ENCODE peak calls at places on chromosomes 7 and 10, in ten cellular contexts. G is fibroblast of lung, S is lung, A is brain microvascular endothelial cell, F is NCI-H446, X is NCI-H82, E is dorsolateral prefrontal cortex, J is suprapubic skin, N is HTR-8/SVneo, H is RKO. I is an unnamed sample.

GRCh38 chr10:78524941-78525340 is 491.3 kb downstream of the RPS24 start:
- DNase-seq in N (no peak), J (no peak), H (no peak), S (no peak), G (no peak), E (no peak), A (no peak), F (no peak), X (peak), I (no peak)

GRCh38 chr10:86536294-86536861 is 14.8 kb upstream of the WAPL start:
- DNase-seq in N (no peak), F (no peak), H (no peak), G (no peak), S (no peak), E (no peak), J (no peak), X (no peak), A (no peak), I (no peak)

GRCh38 chr10:115921795-115922194 is 351.2 kb downstream of the GFRA1 start:
- DNase-seq in G (peak), N (no peak), E (no peak), J (no peak), A (peak), S (no peak), H (peak), X (no peak), F (no peak), I (no peak)

GRCh38 chr10:10870523-10871241 is 147.0 kb upstream of the CELF2 start:
- DNase-seq in H (no peak), N (no peak), E (no peak), J (no peak), X (no peak), G (no peak), F (no peak), S (no peak), A (no peak), I (no peak)

GRCh38 chr10:112175409-112175808 is 8.2 kb downstream of the GPAM start:
- DNase-seq in G (no peak), E (no peak), S (no peak), A (no peak), J (no peak), F (no peak), N (no peak), H (no peak), X (no peak), I (no peak)

GRCh38 chr10:69649771-69650550 is 19.9 kb downstream of the FAM241B start:
- DNase-seq in A (no peak), N (no peak), S (no peak), J (no peak), G (no peak), E (no peak), H (no peak), X (no peak), F (no peak), I (no peak)

GRCh38 chr7:18700147-18700546 is 204.6 kb downstream of the HDAC9 start:
- DNase-seq in N (no peak), E (no peak), F (no peak), H (peak), J (no peak), G (no peak), X (peak), A (no peak), S (no peak), I (peak)

GRCh38 chr7:54544356-54545240 is 2.4 kb downstream of the VSTM2A start:
- DNase-seq in J (no peak), E (peak), H (no peak), N (no peak), A (no peak), F (no peak), S (no peak), G (no peak), X (peak), I (no peak)

GRCh38 chr7:34438436-34438835 is 219.6 kb upstream of the NPSR1 start:
- DNase-seq in E (no peak), S (no peak), H (no peak), A (no peak), F (no peak), G (no peak), X (no peak), N (no peak), J (no peak), I (no peak)

GRCh38 chr7:73570521-73570920 is 7.9 kb downstream of the TBL2 start:
- DNase-seq in J (no peak), S (no peak), G (no peak), X (no peak), E (no peak), A (no peak), N (no peak), H (no peak), F (no peak), I (no peak)

GRCh38 chr7:739455-739963 is 12.4 kb upstream of the PRKAR1B start:
- DNase-seq in A (no peak), N (no peak), J (no peak), H (no peak), F (no peak), S (no peak), X (no peak), G (no peak), E (no peak), I (no peak)

GRCh38 chr10:49010295-49010694 is 70.7 kb upstream of the LRRC18 start:
- DNase-seq in X (no peak), E (no peak), A (no peak), N (no peak), H (no peak), G (no peak), J (no peak), S (no peak), F (no peak), I (no peak)

GRCh38 chr7:141320287-141320686 is 230.9 kb upstream of the AGK start:
- DNase-seq in A (no peak), J (no peak), E (no peak), H (peak), N (no peak), G (no peak), S (no peak), F (no peak), X (no peak), I (no peak)

GRCh38 chr10:105063796-105064195 is 422.7 kb downstream of the SORCS3 start:
- DNase-seq in G (peak), H (peak), S (no peak), J (no peak), X (peak), F (peak), A (no peak), N (no peak), E (peak), I (peak)

GRCh38 chr10:97320480-97321031 is 1.5 kb downstream of the FRAT1 start:
- DNase-seq in N (no peak), S (peak), X (no peak), G (no peak), F (no peak), H (no peak), E (peak), J (no peak), A (no peak), I (no peak)

GRCh38 chr7:77651544-77652162 is 44.6 kb upstream of the RSBN1L start:
- DNase-seq in X (peak), E (no peak), F (no peak), G (peak), N (peak), S (no peak), J (no peak), H (peak), A (peak), I (peak)

GRCh38 chr7:37531225-37531624 is 82.6 kb upstream of the ELMO1 start:
- DNase-seq in N (no peak), G (no peak), X (peak), E (no peak), A (no peak), H (no peak), S (no peak), J (no peak), F (no peak), I (no peak)

GRCh38 chr7:22110227-22110839 is 164.6 kb upstream of the CDCA7L start:
- DNase-seq in H (peak), N (peak), G (peak), S (peak), E (peak), J (no peak), F (peak), A (peak), X (peak), I (peak)

GRCh38 chr7:105802611-105803520 is 73.5 kb downstream of the ATXN7L1 start:
- DNase-seq in X (no peak), H (no peak), A (no peak), E (no peak), N (no peak), G (no peak), F (no peak), J (no peak), S (no peak), I (no peak)

GRCh38 chr10:63711361-63711760 is 190.2 kb downstream of the REEP3 start:
- DNase-seq in H (no peak), S (no peak), X (peak), N (no peak), J (no peak), G (peak), F (no peak), A (no peak), E (no peak), I (no peak)

GRCh38 chr7:121547341-121548092 is 151.4 kb upstream of the FAM3C start:
- DNase-seq in S (no peak), G (peak), J (no peak), F (peak), A (peak), N (peak), E (no peak), X (peak), H (peak), I (peak)

GRCh38 chr7:100612730-100613446 is 548 bp downstream of the MOSPD3 start:
- DNase-seq in S (no peak), X (peak), H (peak), F (no peak), A (no peak), J (no peak), N (no peak), G (no peak), E (no peak), I (no peak)

GRCh38 chr7:137953043-137953691 is 48.7 kb downstream of the CREB3L2 start:
- DNase-seq in S (no peak), H (no peak), E (no peak), X (peak), N (no peak), F (no peak), G (peak), J (no peak), A (no peak), I (no peak)

GRCh38 chr10:33333260-33334169 is 952 bp downstream of the NRP1 start:
- DNase-seq in E (no peak), N (no peak), X (no peak), J (no peak), F (no peak), H (peak), S (no peak), G (peak), A (peak), I (no peak)

GRCh38 chr7:9250876-9251275 is 817.5 kb downstream of the NXPH1 start:
- DNase-seq in S (no peak), J (no peak), A (no peak), F (no peak), N (no peak), G (no peak), H (no peak), X (peak), E (no peak), I (no peak)

GRCh38 chr10:87500646-87501048 is 4.0 kb upstream of the MINPP1 start:
- DNase-seq in S (no peak), E (no peak), J (no peak), X (peak), F (no peak), G (no peak), H (no peak), A (no peak), N (no peak), I (no peak)

GRCh38 chr7:113561446-113561845 is 357.4 kb downstream of the PPP1R3A start:
- DNase-seq in E (no peak), G (peak), X (no peak), F (no peak), J (no peak), N (no peak), S (no peak), H (no peak), A (peak), I (no peak)

GRCh38 chr7:7181519-7182155 is 707 bp upstream of the C1GALT1 start:
- DNase-seq in E (no peak), N (peak), H (peak), F (no peak), G (peak), S (peak), A (no peak), J (no peak), X (peak), I (peak)

GRCh38 chr10:133161486-133162051 is 1.6 kb downstream of the KNDC1 start:
- DNase-seq in A (no peak), F (no peak), N (no peak), E (no peak), X (no peak), J (peak), S (no peak), H (no peak), G (no peak), I (no peak)

GRCh38 chr7:44395067-44395466 is 69.7 kb upstream of the CAMK2B start:
- DNase-seq in S (no peak), X (no peak), F (no peak), N (no peak), H (no peak), G (no peak), A (no peak), J (no peak), E (no peak), I (no peak)

GRCh38 chr7:74371381-74372059 is 82.2 kb upstream of the GTF2IRD1 start:
- DNase-seq in S (peak), G (peak), A (no peak), E (no peak), X (peak), F (no peak), N (no peak), J (no peak), H (no peak), I (peak)

GRCh38 chr7:151309306-151309705 is 32.3 kb upstream of the NUB1 start:
- DNase-seq in J (no peak), N (peak), F (no peak), X (no peak), H (no peak), G (peak), A (no peak), S (no peak), E (no peak), I (no peak)

GRCh38 chr7:116576350-116577319 is 51.8 kb downstream of the CAV1 start:
- DNase-seq in J (no peak), X (no peak), H (peak), F (no peak), A (peak), N (peak), S (no peak), E (no peak), G (peak), I (no peak)

GRCh38 chr7:112497481-112497880 is 16.7 kb downstream of the LSMEM1 start:
- DNase-seq in S (no peak), X (no peak), A (no peak), N (no peak), J (no peak), E (no peak), G (no peak), H (no peak), F (no peak), I (no peak)

GRCh38 chr7:112987171-112987570 is 99.5 kb downstream of the GPR85 start:
- DNase-seq in E (no peak), H (no peak), A (no peak), G (no peak), J (no peak), N (no peak), F (no peak), X (no peak), S (no peak), I (no peak)

I was measured in HCT116.